ENCODE peak calls at places on chromosome 7, in six cellular contexts. F is retina, O is T-cell, W is right cardiac atrium, X is GM23338, J is psoas muscle. C is an unnamed sample.

GRCh38 chr7:151416921-151417320 is 7.1 kb upstream of the WDR86 start:
- DNase-seq in F (no peak), O (no peak), W (no peak), X (peak), J (no peak), C (no peak)

GRCh38 chr7:139570119-139570518 is 46.6 kb downstream of the CLEC2L start:
- DNase-seq in F (no peak), O (no peak), W (no peak), X (no peak), J (no peak), C (no peak)

GRCh38 chr7:158355456-158356065 is 232.1 kb downstream of the PTPRN2 start:
- DNase-seq in F (peak), O (no peak), W (no peak), X (peak), J (no peak), C (no peak)

GRCh38 chr7:44268671-44269070 is 56.7 kb downstream of the CAMK2B start:
- DNase-seq in F (no peak), O (no peak), W (no peak), X (no peak), J (no peak), C (no peak)

GRCh38 chr7:121099572-121099971 is 111.1 kb downstream of the CPED1 start:
- DNase-seq in F (no peak), O (no peak), W (no peak), X (peak), J (no peak), C (no peak)

GRCh38 chr7:91089382-91089963 is 174.8 kb upstream of the FZD1 start:
- DNase-seq in F (peak), O (no peak), W (no peak), X (peak), J (no peak), C (no peak)

GRCh38 chr7:21028186-21028989 is 241.7 kb upstream of the SP8 start:
- DNase-seq in F (peak), O (no peak), W (no peak), X (peak), J (no peak), C (no peak)

GRCh38 chr7:99079104-99079503 is 64.8 kb downstream of the SMURF1 start:
- DNase-seq in F (no peak), O (no peak), W (peak), X (no peak), J (no peak), C (no peak)

GRCh38 chr7:37342665-37343471 is 105.8 kb downstream of the ELMO1 start:
- DNase-seq in F (no peak), O (peak), W (peak), X (no peak), J (no peak), C (peak)

GRCh38 chr7:98569606-98570337 is 47.3 kb upstream of the NPTX2 start:
- DNase-seq in F (no peak), O (no peak), W (no peak), X (no peak), J (peak), C (no peak)

GRCh38 chr7:25012254-25012653 is 32.3 kb upstream of the OSBPL3 start:
- DNase-seq in F (no peak), O (no peak), W (no peak), X (no peak), J (no peak), C (no peak)

GRCh38 chr7:78247910-78248689 is 449.5 kb downstream of the PHTF2 start:
- DNase-seq in F (no peak), O (no peak), W (no peak), X (no peak), J (no peak), C (no peak)

GRCh38 chr7:128361463-128362441 is at the start of gene PRRT4:
- DNase-seq in F (peak), O (peak), W (peak), X (peak), J (peak), C (peak)

GRCh38 chr7:70028620-70029019 is 430.3 kb downstream of the AUTS2 start:
- DNase-seq in F (no peak), O (no peak), W (no peak), X (no peak), J (no peak), C (no peak)

C was measured in T-helper 9 cell.